ENCODE peak calls at places on chromosomes 7 and 10, in ten cellular contexts. H, J, L, W, T, R, Q, V, K and C are unnamed samples.

GRCh38 chr10:60466267-60467201 is 76.9 kb upstream of the ANK3 start:
- DNase-seq in H (no peak), T (no peak), K (no peak), J (no peak), R (no peak), V (no peak), L (no peak), W (no peak), Q (no peak), C (no peak)

GRCh38 chr10:114458955-114459354 is 54.7 kb upstream of the AFAP1L2 start:
- DNase-seq in T (peak), H (no peak), R (peak), K (no peak), W (peak), Q (no peak), J (no peak), L (peak), V (peak), C (no peak)

GRCh38 chr10:69057261-69057950 is 30.5 kb upstream of the SRGN start:
- DNase-seq in T (no peak), V (no peak), R (no peak), L (peak), H (no peak), Q (no peak), K (peak), W (no peak), J (no peak), C (no peak)

GRCh38 chr7:76051840-76052239 is 3.9 kb downstream of the MDH2 start:
- DNase-seq in K (no peak), T (no peak), R (no peak), H (no peak), L (peak), W (no peak), V (no peak), J (no peak), Q (no peak), C (no peak)

GRCh38 chr7:2717293-2717904 is 29.4 kb downstream of the AMZ1 start:
- DNase-seq in V (peak), K (no peak), H (no peak), R (peak), W (peak), L (no peak), J (no peak), T (no peak), Q (no peak), C (no peak)

GRCh38 chr7:73341877-73342276 is 13.9 kb downstream of the FKBP6 start:
- DNase-seq in K (no peak), R (no peak), H (no peak), J (no peak), W (no peak), V (peak), T (no peak), L (no peak), Q (no peak), C (no peak)

GRCh38 chr7:150986099-150986512 is 4.7 kb upstream of the NOS3 start:
- DNase-seq in J (no peak), L (peak), H (no peak), Q (peak), T (peak), K (peak), W (peak), V (peak), R (no peak), C (peak)

GRCh38 chr10:71333154-71333887 is 14.3 kb downstream of the SLC29A3 start:
- DNase-seq in K (no peak), L (no peak), T (peak), V (no peak), H (peak), Q (no peak), J (no peak), R (no peak), W (no peak), C (no peak)

GRCh38 chr7:84102213-84102612 is 92.4 kb downstream of the SEMA3A start:
- DNase-seq in T (no peak), H (no peak), R (no peak), Q (no peak), L (no peak), V (no peak), W (no peak), K (no peak), J (no peak), C (no peak)

GRCh38 chr10:98340261-98340675 is 72.3 kb upstream of the LOXL4 start:
- DNase-seq in K (no peak), H (no peak), W (peak), T (no peak), R (no peak), L (no peak), Q (no peak), J (no peak), V (no peak), C (no peak)

GRCh38 chr10:97031459-97031858 is 154.3 kb downstream of the SLIT1 start:
- DNase-seq in Q (no peak), K (no peak), H (no peak), W (no peak), J (no peak), V (no peak), R (no peak), L (no peak), T (no peak), C (no peak)

GRCh38 chr7:16365177-16365576 is 56.2 kb downstream of the CRPPA start:
- DNase-seq in T (no peak), R (no peak), W (no peak), J (no peak), V (no peak), L (no peak), K (no peak), Q (no peak), H (no peak), C (no peak)

GRCh38 chr7:151519765-151520418 is at the start of gene RHEB:
- DNase-seq in T (peak), J (peak), L (peak), H (peak), K (peak), Q (peak), V (peak), W (peak), R (peak), C (peak)

GRCh38 chr7:16668049-16668858 is 22.3 kb downstream of the BZW2 start:
- DNase-seq in V (peak), H (no peak), Q (no peak), T (no peak), R (peak), K (no peak), W (no peak), J (no peak), L (no peak), C (no peak)

GRCh38 chr10:61000769-61001730 is 57.1 kb upstream of the RHOBTB1 start:
- DNase-seq in J (no peak), R (no peak), L (no peak), T (no peak), H (peak), W (no peak), Q (no peak), K (peak), V (peak), C (peak)

GRCh38 chr7:151372612-151373265 is 31.1 kb downstream of the NUB1 start:
- DNase-seq in W (no peak), V (no peak), H (no peak), L (peak), J (no peak), Q (no peak), K (peak), T (no peak), R (no peak), C (no peak)

GRCh38 chr7:70177166-70177565 is 578.9 kb downstream of the AUTS2 start:
- DNase-seq in R (no peak), H (no peak), J (no peak), Q (no peak), V (no peak), T (no peak), L (no peak), K (no peak), W (no peak), C (no peak)

GRCh38 chr10:69234447-69234846 is 14.3 kb downstream of the HKDC1 start:
- DNase-seq in J (no peak), R (no peak), K (no peak), W (no peak), L (no peak), Q (no peak), T (no peak), H (no peak), V (no peak), C (no peak)

GRCh38 chr7:1571261-1571650 is 1.4 kb upstream of the PSMG3 start:
- DNase-seq in J (no peak), K (no peak), H (no peak), Q (no peak), V (no peak), W (no peak), T (no peak), L (no peak), R (no peak), C (no peak)

GRCh38 chr7:90994121-90994520 is 270.1 kb upstream of the FZD1 start:
- DNase-seq in H (no peak), J (no peak), W (no peak), V (no peak), K (no peak), R (no peak), T (no peak), L (no peak), Q (no peak), C (no peak)

GRCh38 chr7:20219446-20220292 is 2.5 kb upstream of the MACC1 start:
- DNase-seq in K (peak), J (peak), W (peak), Q (no peak), H (no peak), R (peak), V (no peak), T (peak), L (peak), C (no peak)

GRCh38 chr7:107078517-107078966 is 34.0 kb downstream of the PRKAR2B start:
- DNase-seq in Q (no peak), V (no peak), K (no peak), L (no peak), J (no peak), W (no peak), R (peak), T (no peak), H (no peak), C (no peak)

GRCh38 chr10:64091889-64092288 is 570.7 kb downstream of the REEP3 start:
- DNase-seq in H (no peak), T (no peak), Q (no peak), V (peak), L (no peak), R (no peak), J (no peak), K (no peak), W (no peak), C (peak)

GRCh38 chr10:71806706-71807556 is 33.6 kb upstream of the VSIR start:
- DNase-seq in T (no peak), L (no peak), W (no peak), V (no peak), J (no peak), H (no peak), K (no peak), R (no peak), Q (no peak), C (no peak)

GRCh38 chr7:69232445-69233376 is 365.6 kb upstream of the AUTS2 start:
- DNase-seq in K (no peak), Q (no peak), J (no peak), T (no peak), R (no peak), L (no peak), W (no peak), V (peak), H (peak), C (no peak)

GRCh38 chr10:46226232-46226631 is 60.6 kb upstream of the ANTXRL start:
- DNase-seq in R (peak), J (no peak), H (peak), Q (no peak), V (no peak), L (no peak), W (no peak), K (no peak), T (no peak), C (peak)

GRCh38 chr10:99621454-99622246 is 1.4 kb upstream of the SLC25A28 start:
- DNase-seq in K (peak), R (no peak), V (no peak), L (no peak), W (no peak), T (no peak), J (no peak), Q (no peak), H (peak), C (no peak)

GRCh38 chr7:159105066-159105780 is 39.4 kb downstream of the VIPR2 start:
- DNase-seq in K (peak), Q (no peak), W (no peak), L (no peak), R (peak), V (no peak), J (no peak), H (no peak), T (no peak), C (no peak)

GRCh38 chr10:71542476-71542875 is 145.8 kb downstream of the CDH23 start:
- DNase-seq in J (no peak), W (no peak), R (no peak), L (no peak), T (no peak), Q (no peak), H (no peak), K (no peak), V (no peak), C (no peak)